ENCODE peak calls at places on chromosome 17, in four cellular contexts. G is GM12865, W is WTC11, E is cardiac muscle cell. R is an unnamed sample.
A peak's percentile ranks its signal among the peaks of the same experiment; 100 is the strongest.

GRCh38 chr17:3792481-3792880 is 8.5 kb downstream of the ITGAE start:
- DNase-seq in W (no peak), G (no peak), E (no peak), R (no peak)

GRCh38 chr17:7560172-7561027 is 1.3 kb upstream of the SENP3 start:
- DNase-seq in W (peak; percentile 92), G (peak; percentile 70), E (peak; percentile 68), R (no peak)

GRCh38 chr17:52790359-52790955 is 631.9 kb upstream of the CA10 start:
- DNase-seq in E (peak; percentile 51), W (no peak), G (no peak), R (no peak)

GRCh38 chr17:61425682-61426481 is 26.2 kb downstream of the TBX2 start:
- DNase-seq in E (no peak), G (no peak), W (peak; percentile 71), R (peak; percentile 74)

GRCh38 chr17:30278032-30278431 is 13.7 kb downstream of the BLMH start:
- DNase-seq in E (peak; percentile 79), G (peak; percentile 42), W (no peak), R (no peak)

GRCh38 chr17:65730711-65731169 is 169.3 kb upstream of the AXIN2 start:
- DNase-seq in W (no peak), G (no peak), E (peak; percentile 68), R (no peak)

GRCh38 chr17:56172517-56172982 is 19.3 kb downstream of the ANKFN1 start:
- DNase-seq in W (no peak), E (no peak), G (no peak), R (no peak)

GRCh38 chr17:81128774-81129173 is 36.5 kb upstream of the PVALEF start:
- DNase-seq in W (no peak), G (no peak), E (no peak), R (no peak)

GRCh38 chr17:77610518-77610893 is 348.0 kb upstream of the TNRC6C start:
- DNase-seq in W (no peak), G (no peak), E (no peak), R (no peak)
- TF ChIP-seq CTCF in W (no peak), G (no peak), E (no peak), R (no peak)

GRCh38 chr17:73341350-73342056 is 29.7 kb upstream of the CDC42EP4 start:
- DNase-seq in W (no peak), G (no peak), E (no peak), R (no peak)
- TF ChIP-seq CTCF in W (no peak), G (no peak), E (no peak), R (no peak)

DNA sequence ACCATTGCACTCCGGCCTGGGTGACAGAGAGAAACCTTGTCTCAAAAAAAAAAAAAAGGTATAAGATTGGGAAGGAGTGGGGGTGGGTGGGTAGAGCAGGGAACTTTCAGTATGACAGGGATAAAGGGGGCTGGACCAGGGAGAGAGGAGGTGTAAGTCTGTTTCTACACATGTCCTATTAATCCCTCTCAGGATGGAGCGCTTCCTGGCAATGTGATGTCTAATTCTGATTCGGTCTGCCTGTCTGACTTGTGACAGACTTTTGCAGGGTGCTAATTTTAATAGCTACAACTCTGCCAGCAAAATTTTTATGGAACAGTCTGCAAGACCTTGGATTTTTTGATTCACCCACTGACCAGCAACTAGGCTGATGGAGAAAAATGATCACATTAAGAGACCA is 53.8 kb upstream of the SLC25A19 start:
- DNase-seq in E (no peak), W (no peak), G (no peak), R (no peak)
- TF ChIP-seq CTCF in E (no peak), W (no peak), G (no peak), R (no peak)

DNA sequence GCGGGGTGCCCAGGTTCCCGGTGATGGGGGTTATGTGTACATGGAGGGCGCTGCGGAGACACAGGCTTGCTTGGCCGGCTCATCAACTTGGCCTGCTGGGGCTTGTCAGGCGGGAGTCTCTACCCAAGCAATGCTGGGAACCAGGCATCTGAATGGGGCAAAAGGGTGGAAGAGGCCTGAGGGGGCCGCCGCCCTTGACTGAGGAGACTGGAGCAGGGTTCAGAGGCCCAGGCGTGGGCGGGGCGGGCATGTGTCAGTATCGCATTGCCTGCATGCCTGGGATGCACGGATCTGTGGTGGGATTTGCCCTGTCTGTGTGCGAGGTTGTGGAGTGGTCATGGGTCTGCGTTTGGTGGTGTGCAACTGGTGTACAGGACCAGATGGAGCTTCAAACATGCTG is 21.1 kb downstream of the ARHGAP23 start:
- DNase-seq in E (no peak), W (peak; percentile 47), G (no peak), R (no peak)
- TF ChIP-seq CTCF in E (no peak), W (no peak), G (no peak), R (no peak)

R was measured in osteocyte.